ENCODE peak calls at places on chromosomes 16 and 17, in ten cellular contexts. R is NCI-H1105 treated with DMSO at 0.1 percent for 48 hours; E is stimulated activated CD4-positive, alpha-beta T cell treated with anti-CD3 and anti-CD28 coated beads, TNF-alpha, amount 100 ng/mL, for 24 hours; X is H54; U is choroid plexus epithelial cell; V is NCI-H460; L is nucleus accumbens; W is SJCRH30; N is iPS DF 19.7; A is fibroblast of gingiva. H is an unnamed sample.

GRCh38 chr16:85613609-85614337 is 651 bp downstream of the GSE1 start:
- DNase-seq in R (peak; percentile 38), E (no peak), X (no peak), U (no peak), V (no peak), L (no peak), W (peak; percentile 47), N (no peak), A (no peak), H (peak; percentile 41)

GRCh38 chr16:615122-615521 is 15.7 kb upstream of the WFIKKN1 start:
- DNase-seq in R (no peak), E (no peak), X (no peak), U (no peak), V (no peak), L (no peak), W (no peak), N (no peak), A (no peak), H (no peak)

GRCh38 chr16:68344252-68344651 is 33.4 kb downstream of the PRMT7 start:
- DNase-seq in R (no peak), E (no peak), X (no peak), U (no peak), V (no peak), L (no peak), W (no peak), N (no peak), A (no peak), H (no peak)

GRCh38 chr16:19227643-19228042 is 57.9 kb upstream of the CLEC19A start:
- DNase-seq in R (no peak), E (no peak), X (no peak), U (no peak), V (no peak), L (no peak), W (peak; percentile 15), N (no peak), A (no peak), H (no peak)

GRCh38 chr17:5584971-5585794 is 874 bp upstream of the NLRP1 start:
- DNase-seq in R (no peak), E (no peak), X (peak; percentile 70), U (peak; percentile 43), V (peak; percentile 9), L (no peak), W (no peak), N (no peak), A (peak; percentile 80), H (peak; percentile 74)

GRCh38 chr17:36599546-36600250 is 1.7 kb upstream of the MRM1 start:
- DNase-seq in R (no peak), E (no peak), X (no peak), U (no peak), V (no peak), L (no peak), W (no peak), N (no peak), A (no peak), H (no peak)

GRCh38 chr16:75193730-75194444 is 13.1 kb downstream of the CTRB2 start:
- DNase-seq in R (no peak), E (no peak), X (no peak), U (no peak), V (no peak), L (no peak), W (no peak), N (no peak), A (no peak), H (no peak)

GRCh38 chr16:5580320-5580719 is 482.7 kb upstream of the EEF2KMT start:
- DNase-seq in R (no peak), E (no peak), X (no peak), U (no peak), V (no peak), L (no peak), W (no peak), N (no peak), A (no peak), H (no peak)

GRCh38 chr17:75516619-75517276 is 420 bp downstream of the TSEN54 start:
- DNase-seq in R (peak; percentile 30), E (peak; percentile 33), X (peak; percentile 77), U (no peak), V (no peak), L (no peak), W (peak; percentile 69), N (no peak), A (peak; percentile 24), H (no peak)

GRCh38 chr17:41448506-41448905 is 7.7 kb upstream of the KRT38 start:
- DNase-seq in R (no peak), E (no peak), X (no peak), U (no peak), V (no peak), L (no peak), W (no peak), N (no peak), A (no peak), H (no peak)

GRCh38 chr16:20814761-20815160 is 8.4 kb downstream of the REXO5 start:
- DNase-seq in R (no peak), E (no peak), X (no peak), U (no peak), V (no peak), L (no peak), W (no peak), N (no peak), A (no peak), H (no peak)

GRCh38 chr16:88703486-88704309 is 2.5 kb downstream of the RNF166 start:
- DNase-seq in R (no peak), E (peak; percentile 80), X (no peak), U (no peak), V (no peak), L (peak; percentile 37), W (no peak), N (no peak), A (no peak), H (no peak)

GRCh38 chr16:49755291-49755611 is 100.7 kb downstream of the ZNF423 start:
- DNase-seq in R (no peak), E (no peak), X (no peak), U (peak; percentile 76), V (peak; percentile 19), L (no peak), W (no peak), N (no peak), A (peak; percentile 36), H (no peak)

GRCh38 chr16:11474617-11475291 is 112.0 kb downstream of the LITAF start:
- DNase-seq in R (no peak), E (no peak), X (no peak), U (no peak), V (no peak), L (no peak), W (no peak), N (no peak), A (no peak), H (no peak)

GRCh38 chr17:6512552-6512951 is 43.8 kb downstream of the PITPNM3 start:
- DNase-seq in R (no peak), E (no peak), X (no peak), U (no peak), V (no peak), L (no peak), W (no peak), N (no peak), A (no peak), H (no peak)

GRCh38 chr16:87848676-87849345 is 20.5 kb downstream of the SLC7A5 start:
- DNase-seq in R (no peak), E (no peak), X (no peak), U (no peak), V (no peak), L (no peak), W (peak; percentile 65), N (no peak), A (no peak), H (no peak)

GRCh38 chr16:11233727-11234376 is 22.2 kb downstream of the SOCS1 start:
- DNase-seq in R (no peak), E (peak; percentile 86), X (no peak), U (no peak), V (no peak), L (no peak), W (no peak), N (no peak), A (no peak), H (no peak)

GRCh38 chr17:80992077-80992947 is 671 bp downstream of the CHMP6 start:
- DNase-seq in R (no peak), E (no peak), X (no peak), U (no peak), V (no peak), L (no peak), W (peak; percentile 31), N (no peak), A (no peak), H (no peak)

GRCh38 chr17:21288581-21289017 is 4.1 kb downstream of the MAP2K3 start:
- DNase-seq in R (no peak), E (peak; percentile 50), X (no peak), U (no peak), V (no peak), L (no peak), W (no peak), N (no peak), A (no peak), H (no peak)

GRCh38 chr16:75420987-75421819 is 12.1 kb downstream of the CFDP1 start:
- DNase-seq in R (no peak), E (peak; percentile 28), X (no peak), U (peak; percentile 81), V (peak; percentile 30), L (no peak), W (peak; percentile 65), N (no peak), A (peak; percentile 17), H (peak; percentile 22)

GRCh38 chr16:27924411-27925118 is 138.9 kb downstream of the GSG1L start:
- DNase-seq in R (no peak), E (no peak), X (no peak), U (no peak), V (no peak), L (no peak), W (no peak), N (no peak), A (no peak), H (no peak)

GRCh38 chr17:42347198-42347597 is 41.0 kb downstream of the STAT3 start:
- DNase-seq in R (no peak), E (no peak), X (no peak), U (peak; percentile 80), V (no peak), L (no peak), W (no peak), N (no peak), A (peak; percentile 81), H (peak; percentile 36)

H was measured in RCC 7860.